ENCODE peak calls at places on chromosome 12, in seven cellular contexts. I is fibroblast of the aortic adventitia, G is fibroblast of mammary gland, V is neural progenitor cell, U is AG10803, Y is IMR-90, F is choroid plexus epithelial cell. E is an unnamed sample.

GRCh38 chr12:95380997-95381786 is 92.8 kb upstream of the METAP2 start:
- DNase-seq in U (no peak), F (peak), Y (no peak), I (peak), V (no peak), G (peak), E (peak)

GRCh38 chr12:60760965-60761364 is 1165.1 kb downstream of the SLC16A7 start:
- DNase-seq in Y (no peak), V (no peak), I (no peak), F (no peak), U (no peak), G (no peak), E (no peak)

GRCh38 chr12:92503029-92503931 is 199.5 kb upstream of the PLEKHG7 start:
- DNase-seq in U (no peak), I (no peak), Y (no peak), F (peak), G (no peak), V (no peak), E (peak)

GRCh38 chr12:30794591-30795409 is 40.0 kb upstream of the CAPRIN2 start:
- DNase-seq in V (no peak), I (peak), U (peak), G (peak), Y (peak), F (peak), E (peak)

GRCh38 chr12:118312578-118312977 is 60.1 kb downstream of the TAOK3 start:
- DNase-seq in I (no peak), G (peak), F (no peak), U (no peak), V (no peak), Y (no peak), E (no peak)

GRCh38 chr12:50562485-50563433 is 58.0 kb downstream of the DIP2B start:
- DNase-seq in V (no peak), Y (no peak), I (no peak), F (no peak), U (no peak), G (no peak), E (no peak)

GRCh38 chr12:45089417-45089816 is 38.5 kb upstream of the DBX2 start:
- DNase-seq in F (no peak), Y (no peak), I (no peak), V (peak), U (no peak), G (no peak), E (no peak)

GRCh38 chr12:1374296-1374695 is 220.1 kb downstream of the FBXL14 start:
- DNase-seq in V (no peak), F (no peak), Y (peak), I (peak), G (peak), U (no peak), E (no peak)

GRCh38 chr12:19643635-19644034 is 204.3 kb downstream of the AEBP2 start:
- DNase-seq in F (peak), G (peak), I (peak), V (peak), U (peak), Y (peak), E (peak)

GRCh38 chr12:6605425-6606330 is 1.5 kb downstream of the CHD4 start:
- DNase-seq in I (peak), U (no peak), Y (peak), V (peak), G (peak), F (peak), E (peak)

GRCh38 chr12:27733791-27734190 is 23.2 kb downstream of the MRPS35 start:
- DNase-seq in Y (no peak), I (no peak), G (no peak), F (no peak), V (no peak), U (no peak), E (no peak)

GRCh38 chr12:45050751-45051489 is at the start of gene DBX2:
- DNase-seq in F (peak), U (no peak), V (peak), I (peak), G (no peak), Y (no peak), E (no peak)

GRCh38 chr12:78118486-78118885 is 287.8 kb downstream of the NAV3 start:
- DNase-seq in U (peak), F (peak), Y (peak), G (no peak), V (no peak), I (no peak), E (no peak)

GRCh38 chr12:117119592-117120198 is 20.5 kb upstream of the TESC start:
- DNase-seq in G (no peak), I (no peak), U (no peak), Y (no peak), F (no peak), V (peak), E (peak)

GRCh38 chr12:101715045-101715444 is 17.6 kb downstream of the CHPT1 start:
- DNase-seq in I (no peak), F (no peak), G (no peak), U (no peak), Y (no peak), V (no peak), E (no peak)

GRCh38 chr12:31369712-31370521 is 44.0 kb upstream of the SINHCAF start:
- DNase-seq in G (peak), Y (peak), F (peak), U (peak), V (peak), I (peak), E (peak)

GRCh38 chr12:24230061-24230460 is 280.6 kb upstream of the SOX5 start:
- DNase-seq in Y (no peak), U (no peak), V (peak), I (no peak), F (no peak), G (no peak), E (no peak)

GRCh38 chr12:26298785-26299621 is 103.6 kb downstream of the SSPN start:
- DNase-seq in I (peak), Y (peak), V (no peak), G (peak), U (peak), F (peak), E (peak)

GRCh38 chr12:88922816-88923215 is 342.5 kb upstream of the KITLG start:
- DNase-seq in F (peak), G (peak), U (peak), Y (peak), V (no peak), I (peak), E (no peak)

GRCh38 chr12:99261256-99261655 is 386.3 kb upstream of the GARIN6 start:
- DNase-seq in V (no peak), Y (no peak), G (no peak), U (no peak), F (no peak), I (no peak), E (no peak)

DNA sequence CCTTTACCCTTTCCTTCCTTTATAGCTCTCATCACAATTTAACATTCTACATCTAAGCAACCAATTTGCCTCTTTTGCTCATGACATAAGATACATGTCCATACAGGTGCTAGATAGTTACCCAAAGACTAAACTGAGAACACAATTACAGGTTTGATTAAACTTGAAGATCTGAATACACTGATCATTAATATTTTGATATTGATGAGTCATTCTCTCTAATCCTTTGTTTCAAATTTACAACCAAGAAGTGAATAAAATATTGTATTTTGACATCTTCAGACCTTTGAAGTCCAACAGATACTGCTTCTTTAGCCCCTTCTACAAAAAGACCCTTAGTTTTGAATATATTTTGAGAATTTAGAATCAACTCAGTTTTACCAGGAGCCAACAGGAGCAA is 2.6 kb downstream of the NAP1L1 start:
- DNase-seq in U (no peak), V (no peak), F (no peak), I (no peak), Y (no peak), G (no peak), E (no peak)
- H3K4me3 ChIP-seq in U (no peak), V (peak), F (no peak), I (peak), Y (no peak), G (no peak), E (no peak)

GRCh38 chr12:131849700-131850553 is 21.7 kb downstream of the MMP17 start:
- DNase-seq in U (no peak), I (no peak), V (no peak), Y (no peak), G (no peak), F (no peak), E (no peak)

GRCh38 chr12:131848753-131849152 is 20.6 kb downstream of the MMP17 start:
- DNase-seq in G (no peak), U (no peak), Y (no peak), V (no peak), F (no peak), I (no peak), E (no peak)

GRCh38 chr12:131852551-131853299 is 24.5 kb downstream of the MMP17 start:
- DNase-seq in U (peak), Y (peak), V (no peak), G (no peak), I (no peak), F (no peak), E (no peak)

GRCh38 chr12:131851741-131852550 is 23.8 kb downstream of the MMP17 start:
- DNase-seq in U (no peak), V (no peak), G (no peak), I (no peak), F (no peak), Y (no peak), E (no peak)

DNA sequence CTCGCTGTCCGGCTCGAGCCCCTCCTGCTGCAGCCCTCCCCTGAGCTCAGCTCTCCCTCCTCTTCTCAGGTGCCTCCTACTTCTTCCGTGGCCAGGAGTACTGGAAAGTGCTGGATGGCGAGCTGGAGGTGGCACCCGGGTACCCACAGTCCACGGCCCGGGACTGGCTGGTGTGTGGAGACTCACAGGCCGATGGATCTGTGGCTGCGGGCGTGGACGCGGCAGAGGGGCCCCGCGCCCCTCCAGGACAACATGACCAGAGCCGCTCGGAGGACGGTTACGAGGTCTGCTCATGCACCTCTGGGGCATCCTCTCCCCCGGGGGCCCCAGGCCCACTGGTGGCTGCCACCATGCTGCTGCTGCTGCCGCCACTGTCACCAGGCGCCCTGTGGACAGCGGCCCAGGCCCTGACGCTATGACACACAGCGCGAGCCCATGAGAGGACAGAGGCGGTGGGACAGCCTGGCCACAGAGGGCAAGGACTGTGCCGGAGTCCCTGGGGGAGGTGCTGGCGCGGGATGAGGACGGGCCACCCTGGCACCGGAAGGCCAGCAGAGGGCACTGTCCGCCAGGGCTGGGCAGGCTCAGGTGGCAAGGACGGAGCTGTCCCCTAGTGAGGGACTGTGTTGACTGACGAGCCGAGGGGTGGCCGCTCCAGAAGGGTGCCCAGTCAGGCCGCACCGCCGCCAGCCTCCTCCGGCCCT is 22.8 kb downstream of the MMP17 start:
- DNase-seq in I (no peak), V (peak), F (peak), G (no peak), U (no peak), Y (no peak), E (no peak)
- TF ChIP-seq CTCF in I (peak), V (peak), F (peak), G (no peak), U (peak), Y (peak), E (no peak)

DNA sequence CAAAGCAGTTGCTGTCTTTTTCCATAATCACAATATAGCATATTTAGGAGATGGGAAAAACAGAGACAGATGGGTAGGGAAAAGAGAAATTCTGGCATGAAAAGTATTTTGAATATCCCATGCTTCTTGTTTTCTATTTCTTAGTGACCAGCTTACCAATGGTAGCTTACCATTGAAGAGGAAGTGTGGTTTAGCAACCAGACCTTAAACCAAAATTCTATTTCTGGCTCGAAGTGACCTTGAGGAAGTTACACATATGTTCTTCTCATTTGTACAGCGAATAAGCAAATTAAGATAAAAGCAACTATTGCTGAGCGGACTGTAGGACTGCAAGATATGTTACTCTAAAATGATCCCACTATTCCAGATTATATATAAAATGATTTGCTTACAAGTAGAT is 82.9 kb downstream of the FGD4 start:
- DNase-seq in V (no peak), F (peak), I (no peak), Y (no peak), U (no peak), G (no peak), E (no peak)
- H3K4me3 ChIP-seq in V (no peak), F (no peak), I (no peak), Y (no peak), U (no peak), G (no peak), E (no peak)

GRCh38 chr12:56589783-56590182 is 40.3 kb downstream of the BAZ2A start:
- DNase-seq in G (no peak), V (no peak), U (no peak), I (no peak), Y (no peak), F (no peak), E (no peak)

GRCh38 chr12:56593909-56594621 is 36.1 kb downstream of the BAZ2A start:
- DNase-seq in I (peak), G (peak), U (peak), F (peak), V (peak), Y (peak), E (peak)

GRCh38 chr12:56591111-56591510 is 39.0 kb downstream of the BAZ2A start:
- DNase-seq in I (no peak), U (no peak), F (no peak), G (no peak), Y (no peak), V (peak), E (no peak)

GRCh38 chr12:56591961-56592360 is 38.2 kb downstream of the BAZ2A start:
- DNase-seq in Y (peak), I (no peak), U (peak), F (no peak), G (no peak), V (no peak), E (no peak)

DNA sequence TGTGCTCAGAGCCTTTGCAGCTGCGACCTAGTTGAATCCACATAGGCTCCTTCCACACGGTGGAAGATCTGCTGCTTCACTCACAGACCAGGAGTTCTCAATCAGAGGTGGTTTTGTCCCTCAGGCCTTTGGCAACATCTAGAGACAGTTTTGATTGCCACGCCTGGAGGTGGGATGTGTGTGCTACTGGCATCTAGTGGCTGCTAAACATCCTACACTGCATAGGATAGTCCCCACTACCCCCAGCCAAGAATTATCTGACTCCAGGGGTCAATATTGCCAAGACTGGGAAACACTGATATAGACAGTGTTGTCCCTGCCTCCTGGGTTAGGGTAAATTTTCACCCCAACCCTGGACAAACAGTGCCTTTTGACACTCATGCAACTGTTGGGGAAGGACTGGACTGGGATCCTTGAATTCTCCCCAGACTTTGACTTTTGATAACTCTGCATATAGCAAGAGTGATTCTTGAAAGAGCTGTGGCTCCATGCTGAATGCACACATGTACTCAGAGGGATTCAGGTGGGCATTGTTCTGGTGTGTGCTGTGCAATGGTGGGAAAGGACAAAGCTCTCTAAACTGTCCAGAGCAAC is 39.8 kb downstream of the BAZ2A start:
- DNase-seq in U (no peak), F (peak), I (no peak), G (peak), V (peak), Y (peak), E (no peak)
- TF ChIP-seq CTCF in U (peak), F (peak), I (peak), G (peak), V (peak), Y (peak), E (peak)

GRCh38 chr12:90304231-90304630 is 595.6 kb upstream of the ATP2B1 start:
- DNase-seq in I (no peak), F (no peak), Y (no peak), U (no peak), G (no peak), V (no peak), E (no peak)
- H3K4me3 ChIP-seq in I (no peak), F (no peak), Y (no peak), U (no peak), G (no peak), V (no peak), E (no peak)